ENCODE peak calls at places on chromosomes 2 and 18, in four cellular contexts. G is M059J, T is HFF-Myc, Z is omental fat pad. C is an unnamed sample.

GRCh38 chr18:6811816-6812215 is 82.3 kb downstream of the ARHGAP28 start:
- DNase-seq in Z (no peak), T (no peak), G (no peak), C (no peak)

GRCh38 chr2:169090133-169090820 is 20.9 kb downstream of the DHRS9 start:
- DNase-seq in G (no peak), T (no peak), Z (no peak), C (peak)

GRCh38 chr2:149089068-149089467 is 50.6 kb downstream of the LYPD6B start:
- DNase-seq in G (no peak), T (no peak), Z (no peak), C (no peak)

GRCh38 chr2:200797242-200797770 is 14.4 kb upstream of the BZW1 start:
- DNase-seq in Z (no peak), T (no peak), G (no peak), C (no peak)

GRCh38 chr2:96869281-96869823 is 528 bp downstream of the SEMA4C start:
- DNase-seq in T (no peak), Z (no peak), G (peak), C (no peak)

GRCh38 chr2:37740330-37740729 is 68.9 kb upstream of the CDC42EP3 start:
- DNase-seq in T (no peak), G (no peak), Z (no peak), C (no peak)

GRCh38 chr18:79585395-79586370 is 93.9 kb upstream of the CTDP1 start:
- DNase-seq in G (no peak), Z (no peak), T (no peak), C (no peak)

GRCh38 chr18:37717098-37717497 is 151.5 kb upstream of the CELF4 start:
- DNase-seq in G (no peak), Z (no peak), T (no peak), C (no peak)

GRCh38 chr2:218229239-218229638 is 12.2 kb downstream of the ARPC2 start:
- DNase-seq in Z (no peak), T (peak), G (peak), C (no peak)

C was measured in DMS153.